ENCODE peak calls at places on chromosomes 6 and 20, in nine cellular contexts. M, Z, R, C, Y, U, X, G and Q are unnamed samples.
A peak's percentile ranks its signal among the peaks of the same experiment; 100 is the strongest.

GRCh38 chr6:68876792-68877493 is 241.9 kb downstream of the ADGRB3 start:
- DNase-seq in M (no peak), Z (no peak), R (peak; percentile 4), C (no peak), Y (no peak), U (no peak), X (no peak), G (peak; percentile 3), Q (no peak)

GRCh38 chr20:7722564-7722963 is 217.7 kb downstream of the HAO1 start:
- DNase-seq in M (no peak), Z (peak; percentile 68), R (no peak), C (no peak), Y (no peak), U (no peak), X (no peak), G (no peak), Q (no peak)

GRCh38 chr6:155201461-155202226 is 62.2 kb upstream of the CLDN20 start:
- DNase-seq in M (no peak), Z (peak; percentile 96), R (peak; percentile 87), C (no peak), Y (no peak), U (no peak), X (no peak), G (no peak), Q (no peak)

GRCh38 chr6:98769546-98769945 is 64.8 kb upstream of the POU3F2 start:
- DNase-seq in M (no peak), Z (no peak), R (peak; percentile 4), C (no peak), Y (peak; percentile 1), U (no peak), X (no peak), G (peak; percentile 24), Q (no peak)

GRCh38 chr6:63716169-63716568 is 80.6 kb downstream of the PHF3 start:
- DNase-seq in M (no peak), Z (no peak), R (no peak), C (no peak), Y (no peak), U (no peak), X (no peak), G (no peak), Q (no peak)

GRCh38 chr6:158620963-158621693 is 23.4 kb downstream of the DYNLT1 start:
- DNase-seq in M (no peak), Z (no peak), R (no peak), C (no peak), Y (no peak), U (no peak), X (no peak), G (no peak), Q (no peak)

GRCh38 chr6:34598725-34599124 is 42.6 kb upstream of the SPDEF start:
- DNase-seq in M (no peak), Z (no peak), R (peak; percentile 19), C (no peak), Y (no peak), U (no peak), X (no peak), G (no peak), Q (no peak)

GRCh38 chr20:4045741-4046140 is 30.4 kb upstream of the RNF24 start:
- DNase-seq in M (no peak), Z (peak; percentile 13), R (peak; percentile 69), C (no peak), Y (no peak), U (no peak), X (no peak), G (no peak), Q (no peak)

GRCh38 chr20:53736757-53737403 is 143.2 kb upstream of the ZNF217 start:
- DNase-seq in M (no peak), Z (peak; percentile 14), R (peak; percentile 49), C (no peak), Y (no peak), U (no peak), X (no peak), G (no peak), Q (no peak)

GRCh38 chr6:17466707-17467106 is 73.3 kb downstream of the CAP2 start:
- DNase-seq in M (no peak), Z (no peak), R (peak; percentile 46), C (no peak), Y (peak; percentile 7), U (no peak), X (no peak), G (peak; percentile 16), Q (no peak)

GRCh38 chr20:51763965-51764602 is 4.1 kb downstream of the ATP9A start:
- DNase-seq in M (no peak), Z (no peak), R (peak; percentile 27), C (no peak), Y (no peak), U (no peak), X (no peak), G (no peak), Q (no peak)

GRCh38 chr20:51768759-51769517 is 748 bp upstream of the ATP9A start:
- DNase-seq in M (no peak), Z (peak; percentile 21), R (no peak), C (no peak), Y (no peak), U (no peak), X (no peak), G (no peak), Q (no peak)

GRCh38 chr20:51769941-51770615 is 1.9 kb upstream of the ATP9A start:
- DNase-seq in M (no peak), Z (peak; percentile 15), R (no peak), C (no peak), Y (no peak), U (no peak), X (no peak), G (no peak), Q (no peak)

GRCh38 chr20:51767867-51768758 is at the start of gene ATP9A:
- DNase-seq in M (peak; percentile 40), Z (no peak), R (peak; percentile 31), C (peak; percentile 50), Y (no peak), U (peak; percentile 45), X (peak; percentile 79), G (no peak), Q (no peak)

DNA sequence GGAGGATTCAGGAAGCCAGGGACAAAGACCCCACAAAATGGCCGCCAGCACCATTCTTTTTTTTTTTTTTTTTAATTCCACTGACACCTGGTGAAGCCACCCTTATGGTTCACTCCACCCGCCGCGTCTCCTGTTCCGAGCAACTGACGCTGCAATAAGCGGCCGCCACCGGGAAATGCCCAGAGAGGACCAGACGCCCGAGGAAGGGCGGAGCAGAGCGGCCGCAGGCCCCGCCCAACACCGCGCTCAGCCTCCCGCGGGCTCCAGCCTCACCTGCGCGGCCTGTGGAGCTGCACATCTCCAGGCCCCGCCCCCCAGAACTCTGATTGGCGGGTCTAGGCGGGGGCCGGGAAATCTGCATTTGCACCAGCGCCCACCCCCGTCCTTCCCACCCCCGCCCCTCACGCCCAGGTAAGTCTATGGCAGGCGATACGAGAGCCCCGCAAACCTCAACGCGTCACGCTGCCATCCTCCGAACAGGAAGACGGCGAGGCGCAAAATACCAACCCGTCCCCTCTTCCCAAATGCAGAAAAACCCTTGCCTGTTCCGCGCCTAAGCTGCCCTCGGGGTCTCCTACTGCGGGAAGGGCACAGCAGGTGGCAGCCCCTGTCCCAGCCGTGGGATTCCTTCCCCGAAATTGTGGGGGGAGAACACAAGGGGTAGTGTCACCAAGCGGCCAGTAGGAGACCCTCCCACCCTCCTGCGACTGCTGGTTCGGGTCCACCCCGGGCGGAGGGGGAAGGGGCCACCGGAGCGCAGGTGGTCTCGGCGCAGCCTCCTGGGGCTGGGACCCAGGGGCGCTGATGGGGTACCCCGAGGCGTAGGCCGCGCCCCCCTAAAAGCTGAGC is 948 bp downstream of the ATP9A start:
- DNase-seq in M (peak; percentile 93), Z (peak; percentile 42), R (no peak), C (peak; percentile 74), Y (peak; percentile 72), U (peak; percentile 92), X (peak; percentile 92), G (peak; percentile 83), Q (peak; percentile 89)
- TF ChIP-seq POLR2A in M (peak; percentile 64), Z (no peak), R (no peak), C (no peak), Y (no peak), U (no peak), X (no peak), G (peak; percentile 30), Q (no peak)

DNA sequence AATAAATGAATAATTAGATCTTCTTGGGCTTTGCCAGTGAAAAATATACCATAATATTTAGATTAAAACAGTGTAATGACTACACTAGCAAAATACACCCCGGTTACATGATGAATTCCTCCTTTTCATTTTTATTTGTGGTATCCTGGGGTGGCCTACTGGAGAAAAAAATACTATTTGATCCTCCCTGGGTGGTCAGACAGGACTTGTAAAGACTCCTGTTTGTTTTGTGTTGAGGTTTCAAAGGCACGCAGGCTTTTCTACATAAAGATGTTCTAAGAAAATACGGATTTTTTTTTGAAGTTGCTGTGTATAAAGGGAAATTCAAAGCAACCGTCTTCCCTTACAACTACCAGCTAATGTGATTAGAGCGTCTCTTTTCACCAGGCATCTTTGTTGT is 187.1 kb downstream of the SOX4 start:
- DNase-seq in M (no peak), Z (no peak), R (no peak), C (no peak), Y (no peak), U (no peak), X (no peak), G (no peak), Q (no peak)
- H3K27ac ChIP-seq in M (no peak overlapping the region), Z (no peak overlapping the region), R (no peak overlapping the region), C (no peak overlapping the region), Y (peak overlapping the region; percentile 18), U (no peak overlapping the region), X (no peak overlapping the region), G (no peak overlapping the region), Q (peak overlapping the region; percentile 7)

GRCh38 chr6:157436944-157437336 is 56.0 kb downstream of the ZDHHC14 start:
- DNase-seq in M (no peak), Z (no peak), R (no peak), C (no peak), Y (no peak), U (no peak), X (no peak), G (no peak), Q (no peak)
- TF ChIP-seq POLR2A in M (no peak), Z (no peak), R (no peak), C (no peak), Y (no peak), U (no peak), X (no peak), G (no peak), Q (no peak)

DNA sequence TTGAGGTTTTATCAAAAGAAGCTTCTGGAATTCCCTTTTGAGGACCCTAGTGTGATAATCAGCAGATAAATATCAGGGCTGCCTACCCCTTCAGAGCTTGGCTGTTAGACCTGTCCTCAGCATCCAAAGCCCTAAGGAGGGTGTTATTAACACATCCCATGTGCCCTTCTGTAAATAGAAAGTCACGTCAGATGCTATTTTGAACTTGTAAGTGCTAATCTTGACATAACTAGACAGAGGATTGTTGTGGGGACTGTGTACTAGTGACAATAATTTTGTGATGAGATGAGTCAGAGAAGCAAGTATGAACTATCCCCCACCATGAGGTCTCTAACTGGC is 4.9 kb upstream of the LAMA4 start:
- DNase-seq in M (no peak), Z (no peak), R (no peak), C (no peak), Y (no peak), U (no peak), X (no peak), G (no peak), Q (no peak)
- H3K27ac ChIP-seq in M (no peak overlapping the region), Z (no peak overlapping the region), R (no peak overlapping the region), C (peak overlapping the region; percentile 72), Y (no peak overlapping the region), U (no peak overlapping the region), X (no peak overlapping the region), G (no peak overlapping the region), Q (no peak overlapping the region)